ENCODE peak calls at places on chromosome 20, in seven cellular contexts. F is IMR-90; W is CD8-positive, alpha-beta T cell; U is uterus; Z is astrocyte; E is left ventricle myocardium inferior; Q is brain microvascular endothelial cell. B is an unnamed sample. For H3K36me3, the result is how much of the 10 kb centered on the place peaks cover.

GRCh38 chr20:33501000-33501399 is 11.1 kb downstream of the CBFA2T2 start:
- DNase-seq in F (no peak), W (no peak), U (no peak), Z (no peak), E (no peak), Q (no peak), B (no peak)

GRCh38 chr20:23995905-23996666 is 7.5 kb upstream of the GGTLC1 start:
- DNase-seq in F (peak), W (peak), U (peak), Z (no peak), E (peak), Q (peak), B (no peak)

GRCh38 chr20:63172726-63173125 is 43.2 kb downstream of the YTHDF1 start:
- DNase-seq in F (no peak), W (no peak), U (no peak), Z (no peak), E (no peak), Q (no peak), B (no peak)

GRCh38 chr20:1423625-1424106 is 30.8 kb upstream of the FKBP1A start:
- DNase-seq in F (peak), W (no peak), U (no peak), Z (peak), E (no peak), Q (peak), B (no peak)

GRCh38 chr20:1894471-1894950 is 696 bp upstream of the SIRPA start:
- DNase-seq in F (peak), W (no peak), U (peak), Z (peak), E (peak), Q (no peak), B (peak)

GRCh38 chr20:25308671-25309394 is 60.9 kb downstream of the PYGB start:
- DNase-seq in F (peak), W (no peak), U (no peak), Z (peak), E (no peak), Q (peak), B (no peak)

GRCh38 chr20:44959082-44959895 is 908 bp downstream of the TOMM34 start:
- DNase-seq in F (peak), W (no peak), U (no peak), Z (peak), E (no peak), Q (peak), B (no peak)

GRCh38 chr20:63095718-63096654 is 89.2 kb upstream of the BHLHE23 start:
- DNase-seq in F (no peak), W (no peak), U (peak), Z (no peak), E (peak), Q (no peak), B (no peak)

GRCh38 chr20:63224272-63225081 is 8.5 kb upstream of the YTHDF1 start:
- DNase-seq in F (peak), W (no peak), U (peak), Z (peak), E (peak), Q (peak), B (no peak)

GRCh38 chr20:25281541-25281991 is 33.7 kb downstream of the PYGB start:
- DNase-seq in F (no peak), W (no peak), U (peak), Z (no peak), E (peak), Q (no peak), B (peak)

GRCh38 chr20:57451759-57452661 is 60.8 kb downstream of the RBM38 start:
- DNase-seq in F (no peak), W (no peak), U (no peak), Z (no peak), E (no peak), Q (no peak), B (peak)

GRCh38 chr20:10487354-10488115 is 52.4 kb downstream of the SLX4IP start:
- DNase-seq in F (peak), W (no peak), U (no peak), Z (peak), E (no peak), Q (no peak), B (no peak)

GRCh38 chr20:7226156-7226555 is 458.7 kb downstream of the BMP2 start:
- DNase-seq in F (no peak), W (no peak), U (no peak), Z (no peak), E (no peak), Q (no peak), B (no peak)

GRCh38 chr20:1997483-1998192 is 3.8 kb upstream of the PDYN start:
- DNase-seq in F (no peak), W (no peak), U (no peak), Z (no peak), E (no peak), Q (no peak), B (no peak)

GRCh38 chr20:37915800-37916570 is 13.1 kb downstream of the VSTM2L start:
- DNase-seq in F (no peak), W (no peak), U (peak), Z (no peak), E (peak), Q (no peak), B (no peak)

DNA sequence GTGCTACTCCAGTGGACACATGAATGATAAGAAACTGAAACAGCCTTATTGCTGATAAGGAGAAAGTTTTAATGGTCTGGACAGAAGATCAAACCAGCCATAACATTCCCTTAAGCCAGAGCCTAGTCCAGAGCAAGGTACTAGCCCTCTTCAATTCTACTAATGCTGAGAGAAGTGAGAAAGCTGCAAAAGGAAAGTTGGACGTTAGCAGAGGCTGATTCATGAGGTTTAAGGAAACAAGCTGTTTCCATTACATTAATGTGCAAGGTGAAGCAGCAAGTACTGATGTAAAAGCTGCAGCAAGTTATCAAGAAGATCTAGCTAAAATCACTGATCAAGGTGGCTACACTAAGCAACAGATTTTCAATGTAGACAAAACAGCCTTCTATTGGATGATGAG is 634.4 kb downstream of the KIF16B start:
- DNase-seq in F (no peak), W (no peak), U (no peak), Z (no peak), E (no peak), Q (no peak), B (no peak)
- TF ChIP-seq CTCF in F (no peak), W (no peak), U (no peak), Z (no peak), E (no peak), Q (no peak), B (no peak)

DNA sequence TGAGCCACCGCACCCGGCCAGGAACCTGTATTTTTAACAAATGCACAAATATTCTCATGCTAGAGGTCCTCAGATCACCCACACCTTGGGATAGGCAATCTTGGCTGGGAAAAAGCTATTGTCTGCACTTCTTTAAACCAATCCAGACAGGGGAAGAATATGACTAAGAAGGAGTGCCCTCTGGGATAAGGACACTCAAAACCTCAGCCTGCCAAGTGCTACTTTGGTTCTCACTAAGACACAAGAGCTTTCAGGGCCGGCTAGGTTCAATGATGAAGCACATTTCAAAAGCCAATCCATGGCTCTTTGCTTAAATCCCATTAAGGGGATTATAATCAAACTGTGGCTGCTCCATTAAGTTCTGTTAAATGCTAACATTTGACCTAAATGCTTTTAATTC is 56.8 kb downstream of the SLC23A2 start:
- DNase-seq in F (peak), W (no peak), U (no peak), Z (peak), E (no peak), Q (no peak), B (no peak)
- H3K36me3 ChIP-seq in F (under half), W (under half), U (under half), Z (under half), E (under half), Q (under half), B (under half)

GRCh38 chr20:43681468-43681942 is 14.6 kb downstream of the MYBL2 start:
- DNase-seq in F (no peak), W (no peak), U (no peak), Z (no peak), E (peak), Q (no peak), B (peak)
- TF ChIP-seq CTCF in F (no peak), W (no peak), U (no peak), Z (no peak), E (peak), Q (no peak), B (peak)

DNA sequence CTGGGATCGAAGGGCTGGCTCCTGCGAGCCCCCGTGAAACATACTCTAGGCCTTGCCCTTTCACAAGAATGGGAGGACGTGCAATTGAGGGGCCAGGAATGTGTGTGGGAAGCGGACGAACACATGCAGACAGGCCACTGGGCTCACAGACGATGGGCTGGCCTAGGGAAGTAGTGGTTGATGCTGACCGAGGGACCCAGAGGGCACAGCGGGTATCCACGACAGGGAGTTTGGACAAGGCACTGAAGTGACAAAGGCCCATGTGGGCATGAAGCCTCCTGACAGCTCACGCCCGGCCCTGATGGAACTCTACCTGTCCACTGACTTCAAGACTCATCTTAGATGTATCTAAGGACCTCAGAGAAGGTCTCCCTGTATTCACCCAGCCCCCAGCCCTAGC is 52.2 kb downstream of the MYH7B start:
- DNase-seq in F (no peak), W (no peak), U (peak), Z (no peak), E (no peak), Q (no peak), B (no peak)
- H3K36me3 ChIP-seq in F (half or more), W (half or more), U (under half), Z (half or more), E (half or more), Q (half or more), B (half or more)

GRCh38 chr20:36835025-36835424 is 40.9 kb upstream of the TLDC2 start:
- DNase-seq in F (no peak), W (no peak), U (no peak), Z (no peak), E (no peak), Q (no peak), B (no peak)

GRCh38 chr20:36827541-36828279 is 48.2 kb upstream of the TLDC2 start:
- DNase-seq in F (no peak), W (no peak), U (no peak), Z (no peak), E (peak), Q (no peak), B (no peak)

GRCh38 chr20:36833275-36834020 is 42.5 kb upstream of the TLDC2 start:
- DNase-seq in F (peak), W (no peak), U (peak), Z (peak), E (no peak), Q (no peak), B (no peak)

GRCh38 chr20:36832791-36833190 is 43.1 kb upstream of the TLDC2 start:
- DNase-seq in F (no peak), W (no peak), U (no peak), Z (no peak), E (no peak), Q (no peak), B (no peak)

GRCh38 chr20:36830791-36831691 is 44.9 kb upstream of the TLDC2 start:
- DNase-seq in F (peak), W (no peak), U (peak), Z (no peak), E (peak), Q (no peak), B (no peak)
- TF ChIP-seq CTCF in F (peak), W (no peak), U (no peak), Z (peak), E (peak), Q (peak), B (peak)

GRCh38 chr20:48637461-48637860 is 190.3 kb downstream of the PREX1 start:
- DNase-seq in F (no peak), W (no peak), U (no peak), Z (no peak), E (no peak), Q (no peak), B (no peak)
- H3K36me3 ChIP-seq in F (under half), W (half or more), U (under half), Z (under half), E (under half), Q (under half), B (under half)

DNA sequence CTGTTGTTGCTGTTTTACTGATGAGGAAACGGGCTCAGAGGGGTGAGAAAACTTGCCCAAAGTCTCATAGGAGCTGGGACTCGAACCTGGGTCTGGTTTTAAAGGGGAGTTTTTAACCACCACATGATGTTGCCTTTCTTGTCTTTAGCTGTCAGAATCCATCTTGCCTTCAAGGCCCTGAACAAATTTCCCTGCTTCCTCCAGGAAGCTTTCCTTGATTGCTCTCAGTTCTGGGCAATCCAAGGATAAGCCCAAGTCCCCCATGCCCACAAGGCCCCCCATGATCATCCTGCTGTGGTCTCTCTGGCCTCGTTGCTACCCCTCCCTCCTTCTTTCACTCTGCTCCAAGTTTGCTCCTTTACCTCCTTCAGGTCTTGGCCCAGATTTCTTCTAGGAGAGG is 73.5 kb downstream of the CD40 start:
- DNase-seq in F (no peak), W (no peak), U (no peak), Z (no peak), E (no peak), Q (no peak), B (no peak)
- TF ChIP-seq CTCF in F (no peak), W (no peak), U (no peak), Z (no peak), E (no peak), Q (no peak), B (no peak)

GRCh38 chr20:46076806-46077205 is 13.0 kb downstream of the NCOA5 start:
- DNase-seq in F (no peak), W (no peak), U (no peak), Z (no peak), E (no peak), Q (no peak), B (no peak)
- H3K36me3 ChIP-seq in F (under half), W (under half), U (under half), Z (under half), E (under half), Q (under half), B (under half)